ENCODE peak calls at places on chromosomes 16 and 17, in four cellular contexts. S is adrenal gland; M is MG63; Q is naive thymus-derived CD4-positive, alpha-beta T cell. P is an unnamed sample.

GRCh38 chr17:45234641-45235040 is 13.0 kb downstream of the FMNL1 start:
- DNase-seq in S (no peak), M (no peak), Q (no peak), P (no peak)

GRCh38 chr17:57773557-57773956 is 28.5 kb upstream of the CCDC182 start:
- DNase-seq in S (no peak), M (no peak), Q (no peak), P (no peak)

GRCh38 chr16:55499951-55500350 is 8.9 kb upstream of the LPCAT2 start:
- DNase-seq in S (no peak), M (peak; percentile 89), Q (no peak), P (peak; percentile 97)

GRCh38 chr17:29116652-29117439 is 63.4 kb downstream of the MYO18A start:
- DNase-seq in S (peak; percentile 90), M (peak; percentile 69), Q (peak; percentile 49), P (peak; percentile 73)

GRCh38 chr17:80953471-80954315 is 37.9 kb upstream of the CHMP6 start:
- DNase-seq in S (no peak), M (no peak), Q (no peak), P (no peak)

GRCh38 chr17:44831270-44831770 is 1.2 kb upstream of the GJC1 start:
- DNase-seq in S (no peak), M (no peak), Q (no peak), P (no peak)

GRCh38 chr16:88381820-88382451 is 823 bp upstream of the ZNF469 start:
- DNase-seq in S (no peak), M (no peak), Q (no peak), P (no peak)

GRCh38 chr16:56350491-56351405 is 74.6 kb downstream of the AMFR start:
- DNase-seq in S (no peak), M (no peak), Q (no peak), P (no peak)

GRCh38 chr17:28367641-28368305 is 2.3 kb downstream of the VTN start:
- DNase-seq in S (no peak), M (no peak), Q (no peak), P (no peak)

GRCh38 chr17:13931111-13931526 is 138.2 kb upstream of the COX10 start:
- DNase-seq in S (peak; percentile 59), M (no peak), Q (no peak), P (no peak)

GRCh38 chr17:34354637-34355036 is 1.6 kb upstream of the CCL13 start:
- DNase-seq in S (no peak), M (no peak), Q (no peak), P (peak; percentile 66)

GRCh38 chr17:73224663-73225305 is 31.9 kb downstream of the COG1 start:
- DNase-seq in S (no peak), M (no peak), Q (no peak), P (no peak)

GRCh38 chr17:50170662-50171370 is 5.0 kb downstream of the SGCA start:
- DNase-seq in S (no peak), M (no peak), Q (no peak), P (no peak)

GRCh38 chr17:75806822-75807500 is 22.4 kb downstream of the UNK start:
- DNase-seq in S (peak; percentile 80), M (no peak), Q (no peak), P (no peak)

GRCh38 chr16:80117731-80118130 is 423.1 kb upstream of the DYNLRB2 start:
- DNase-seq in S (no peak), M (no peak), Q (no peak), P (no peak)

GRCh38 chr17:66574123-66574522 is 260.8 kb upstream of the CACNG5 start:
- DNase-seq in S (no peak), M (no peak), Q (no peak), P (no peak)

GRCh38 chr16:89289428-89290395 is 72.2 kb downstream of the ZNF778 start:
- DNase-seq in S (peak; percentile 88), M (peak; percentile 57), Q (peak; percentile 43), P (peak; percentile 82)

GRCh38 chr16:10386517-10387377 is 886 bp downstream of the ATF7IP2 start:
- DNase-seq in S (no peak), M (no peak), Q (no peak), P (peak; percentile 24)

DNA sequence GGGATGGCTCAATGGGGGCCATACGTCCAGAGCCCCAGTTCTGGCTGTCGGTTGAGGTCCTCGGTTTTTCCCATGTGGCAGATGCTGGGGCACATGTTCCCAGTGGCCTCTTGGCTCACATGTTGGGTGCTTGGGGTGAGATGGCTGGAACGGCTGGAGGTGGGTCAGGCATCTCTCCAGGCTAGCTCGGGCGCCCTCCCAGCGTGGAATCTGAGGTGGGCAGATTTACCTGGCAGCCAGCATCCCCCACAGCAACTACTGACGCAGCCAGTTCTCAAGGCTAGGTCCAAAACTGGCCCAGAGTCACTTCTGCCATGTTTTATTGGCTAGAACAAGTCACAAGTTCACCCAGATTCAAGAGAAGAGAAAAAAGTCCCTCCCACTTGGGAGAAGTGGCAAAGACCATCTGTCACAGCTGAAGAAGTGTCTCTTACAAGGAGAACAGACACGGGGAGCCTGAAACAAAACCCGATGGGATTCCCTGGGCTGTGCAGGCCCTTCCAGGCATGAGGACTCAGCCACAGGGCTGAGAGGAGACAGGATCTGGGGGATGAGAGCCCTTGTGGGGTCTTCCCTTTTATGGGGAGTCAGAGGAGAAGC is 15.2 kb downstream of the ACE start:
- DNase-seq in S (no peak), M (no peak), Q (no peak), P (no peak)
- H3K36me3 ChIP-seq in S (no peaks in the 10 kb centered on the region), M (no peaks in the 10 kb centered on the region), Q (no peaks in the 10 kb centered on the region), P (no peaks in the 10 kb centered on the region)

DNA sequence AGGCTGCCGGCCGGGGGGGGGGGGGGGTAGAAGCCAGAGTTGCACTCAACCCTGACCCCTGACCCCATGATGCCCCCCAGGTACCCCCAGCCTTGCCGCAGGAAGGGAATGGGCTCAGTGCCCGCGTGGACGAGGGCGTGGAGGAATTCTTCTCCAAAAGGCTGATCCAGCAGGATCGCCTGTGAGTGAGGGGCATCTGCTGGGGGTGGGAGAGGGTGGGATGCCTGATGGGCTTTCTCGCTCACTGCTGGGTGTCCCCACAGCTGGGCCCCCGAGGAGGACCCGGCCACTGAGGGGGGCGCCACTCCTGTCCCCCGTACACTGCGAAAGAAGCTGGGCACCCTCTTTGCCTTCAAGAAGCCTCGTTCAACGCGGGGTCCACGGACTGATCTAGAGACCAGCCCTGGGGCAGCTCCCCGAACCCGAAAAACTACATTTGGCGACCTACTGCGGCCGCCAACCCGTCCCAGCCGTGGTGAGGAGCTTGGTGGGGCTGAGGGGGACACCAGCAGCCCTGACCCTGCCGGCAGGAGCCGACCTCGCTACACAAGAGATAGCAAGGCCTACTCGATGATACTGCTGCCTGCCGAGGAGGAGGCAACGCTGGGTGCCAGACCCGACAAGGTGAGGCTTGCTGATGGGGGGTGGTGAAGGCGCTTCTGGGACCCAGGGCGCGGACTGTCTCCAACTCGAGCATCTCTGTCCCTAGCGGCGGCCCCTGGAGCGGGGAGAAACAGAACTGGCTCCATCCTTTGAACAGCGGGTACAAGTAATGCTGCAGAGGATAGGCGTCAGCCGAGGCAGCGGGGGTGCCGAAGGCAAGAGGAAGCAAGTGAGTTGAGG is 5.8 kb downstream of the ACD start:
- DNase-seq in S (no peak), M (no peak), Q (no peak), P (no peak)
- H3K36me3 ChIP-seq in S (no peaks in the 10 kb centered on the region), M (no peaks in the 10 kb centered on the region), Q (peaks cover 85% of the 10 kb centered on the region), P (peaks cover 5% of the 10 kb centered on the region)

GRCh38 chr16:70552675-70553074 is 29.1 kb downstream of the SF3B3 start:
- DNase-seq in S (no peak), M (no peak), Q (no peak), P (peak; percentile 22)
- H3K36me3 ChIP-seq in S (no peaks in the 10 kb centered on the region), M (peaks cover 85% of the 10 kb centered on the region), Q (peaks cover 99% of the 10 kb centered on the region), P (peaks cover 86% of the 10 kb centered on the region)

GRCh38 chr17:3921853-3922319 is 5.6 kb upstream of the P2RX1 start:
- DNase-seq in S (no peak), M (no peak), Q (no peak), P (no peak)
- H3K36me3 ChIP-seq in S (no peaks in the 10 kb centered on the region), M (no peaks in the 10 kb centered on the region), Q (peaks cover 31% of the 10 kb centered on the region), P (no peaks in the 10 kb centered on the region)

DNA sequence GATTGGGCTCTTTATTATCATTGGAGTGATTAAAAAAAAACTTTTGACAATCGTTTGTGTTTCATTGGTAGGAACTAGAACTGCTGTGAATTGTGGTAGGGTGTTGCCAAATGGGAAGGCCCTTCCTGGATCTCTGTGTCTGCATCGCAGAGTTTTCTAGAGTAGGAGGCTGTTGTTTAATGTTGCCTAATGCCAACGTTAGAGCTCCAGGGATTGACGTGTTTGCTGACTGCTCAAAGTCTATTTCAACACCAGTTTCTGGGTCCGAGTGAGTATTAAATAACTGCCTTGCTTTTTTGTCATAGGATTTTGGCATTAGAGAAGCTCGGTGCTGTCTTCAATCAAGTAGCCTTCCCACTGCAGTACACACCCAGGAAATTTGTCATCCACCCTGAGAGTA is 40.0 kb downstream of the SF3B3 start:
- DNase-seq in S (no peak), M (no peak), Q (no peak), P (no peak)
- H3K36me3 ChIP-seq in S (no peaks in the 10 kb centered on the region), M (peaks cover 93% of the 10 kb centered on the region), Q (peaks cover 98% of the 10 kb centered on the region), P (peaks cover 98% of the 10 kb centered on the region)

P was measured in adipocyte.